ENCODE peak calls at places on chromosome 15, in five cellular contexts. One of them, this sample, is unnamed.

GRCh38 chr15:100930306-100930848 is 11.2 kb downstream of the LRRK1 start:
- DNase-seq in Caki2: no peak
- DNase-seq in NCI-H526 treated with DMSO at 0.1 percent for 48 hours: no peak
- DNase-seq in foreskin fibroblast: no peak
- DNase-seq in NCI-H1092 treated with DMSO at 0.1 percent for 48 hours: no peak
- DNase-seq in this sample: no peak

GRCh38 chr15:68781766-68782588 is 38.7 kb downstream of the ANP32A start:
- DNase-seq in Caki2: no peak
- DNase-seq in NCI-H1092 treated with DMSO at 0.1 percent for 48 hours: no peak
- DNase-seq in foreskin fibroblast: no peak
- DNase-seq in NCI-H526 treated with DMSO at 0.1 percent for 48 hours: no peak
- DNase-seq in this sample: peak

GRCh38 chr15:38168472-38169057 is 84.1 kb upstream of the SPRED1 start:
- DNase-seq in NCI-H526 treated with DMSO at 0.1 percent for 48 hours: no peak
- DNase-seq in foreskin fibroblast: peak
- DNase-seq in NCI-H1092 treated with DMSO at 0.1 percent for 48 hours: no peak
- DNase-seq in Caki2: no peak
- DNase-seq in this sample: no peak

GRCh38 chr15:48021336-48022086 is 99.3 kb upstream of the SLC24A5 start:
- DNase-seq in foreskin fibroblast: peak
- DNase-seq in Caki2: peak
- DNase-seq in NCI-H1092 treated with DMSO at 0.1 percent for 48 hours: peak
- DNase-seq in NCI-H526 treated with DMSO at 0.1 percent for 48 hours: no peak
- DNase-seq in this sample: no peak

GRCh38 chr15:59611277-59612260 is at the start of gene GCNT3:
- DNase-seq in NCI-H526 treated with DMSO at 0.1 percent for 48 hours: no peak
- DNase-seq in Caki2: peak
- DNase-seq in NCI-H1092 treated with DMSO at 0.1 percent for 48 hours: no peak
- DNase-seq in foreskin fibroblast: peak
- DNase-seq in this sample: no peak

GRCh38 chr15:42547926-42548257 is 701 bp downstream of the LRRC57 start:
- DNase-seq in Caki2: no peak
- DNase-seq in NCI-H526 treated with DMSO at 0.1 percent for 48 hours: no peak
- DNase-seq in foreskin fibroblast: no peak
- DNase-seq in NCI-H1092 treated with DMSO at 0.1 percent for 48 hours: no peak
- DNase-seq in this sample: no peak

GRCh38 chr15:73956276-73957086 is 30.2 kb downstream of the LOXL1 start:
- DNase-seq in NCI-H526 treated with DMSO at 0.1 percent for 48 hours: no peak
- DNase-seq in NCI-H1092 treated with DMSO at 0.1 percent for 48 hours: no peak
- DNase-seq in foreskin fibroblast: peak
- DNase-seq in Caki2: peak
- DNase-seq in this sample: peak

GRCh38 chr15:99928429-99928981 is 195.3 kb upstream of the LYSMD4 start:
- DNase-seq in Caki2: peak
- DNase-seq in foreskin fibroblast: peak
- DNase-seq in NCI-H1092 treated with DMSO at 0.1 percent for 48 hours: peak
- DNase-seq in NCI-H526 treated with DMSO at 0.1 percent for 48 hours: no peak
- DNase-seq in this sample: peak

GRCh38 chr15:74866090-74866489 is 7.1 kb downstream of the SCAMP2 start:
- DNase-seq in NCI-H1092 treated with DMSO at 0.1 percent for 48 hours: no peak
- DNase-seq in Caki2: peak
- DNase-seq in NCI-H526 treated with DMSO at 0.1 percent for 48 hours: no peak
- DNase-seq in foreskin fibroblast: peak
- DNase-seq in this sample: no peak

GRCh38 chr15:57647791-57648130 is 56.1 kb downstream of the MYZAP start:
- DNase-seq in foreskin fibroblast: peak
- DNase-seq in NCI-H526 treated with DMSO at 0.1 percent for 48 hours: no peak
- DNase-seq in NCI-H1092 treated with DMSO at 0.1 percent for 48 hours: no peak
- DNase-seq in Caki2: peak
- DNase-seq in this sample: peak

GRCh38 chr15:28116521-28117488 is 17.7 kb upstream of the OCA2 start:
- DNase-seq in NCI-H1092 treated with DMSO at 0.1 percent for 48 hours: no peak
- DNase-seq in NCI-H526 treated with DMSO at 0.1 percent for 48 hours: no peak
- DNase-seq in Caki2: no peak
- DNase-seq in foreskin fibroblast: no peak
- DNase-seq in this sample: no peak

GRCh38 chr15:25342629-25343028 is 96.2 kb downstream of the UBE3A start:
- DNase-seq in foreskin fibroblast: no peak
- DNase-seq in NCI-H526 treated with DMSO at 0.1 percent for 48 hours: no peak
- DNase-seq in Caki2: no peak
- DNase-seq in NCI-H1092 treated with DMSO at 0.1 percent for 48 hours: no peak
- DNase-seq in this sample: no peak

GRCh38 chr15:67843571-67844387 is 3.9 kb upstream of the RNU6-1 start:
- DNase-seq in foreskin fibroblast: peak
- DNase-seq in Caki2: no peak
- DNase-seq in NCI-H526 treated with DMSO at 0.1 percent for 48 hours: no peak
- DNase-seq in NCI-H1092 treated with DMSO at 0.1 percent for 48 hours: no peak
- DNase-seq in this sample: peak

GRCh38 chr15:90465140-90465929 is 64.4 kb upstream of the CRTC3 start:
- DNase-seq in Caki2: peak
- DNase-seq in NCI-H1092 treated with DMSO at 0.1 percent for 48 hours: no peak
- DNase-seq in foreskin fibroblast: peak
- DNase-seq in NCI-H526 treated with DMSO at 0.1 percent for 48 hours: no peak
- DNase-seq in this sample: peak

GRCh38 chr15:74657846-74658245 is 38.0 kb downstream of the EDC3 start:
- DNase-seq in Caki2: no peak
- DNase-seq in NCI-H1092 treated with DMSO at 0.1 percent for 48 hours: no peak
- DNase-seq in NCI-H526 treated with DMSO at 0.1 percent for 48 hours: no peak
- DNase-seq in foreskin fibroblast: peak
- DNase-seq in this sample: no peak

GRCh38 chr15:89770041-89770440 is 6.1 kb upstream of the MESP2 start:
- DNase-seq in NCI-H526 treated with DMSO at 0.1 percent for 48 hours: no peak
- DNase-seq in Caki2: no peak
- DNase-seq in NCI-H1092 treated with DMSO at 0.1 percent for 48 hours: no peak
- DNase-seq in foreskin fibroblast: peak
- DNase-seq in this sample: peak

GRCh38 chr15:76341366-76342045 is 4.9 kb downstream of the ISL2 start:
- DNase-seq in NCI-H1092 treated with DMSO at 0.1 percent for 48 hours: peak
- DNase-seq in NCI-H526 treated with DMSO at 0.1 percent for 48 hours: peak
- DNase-seq in foreskin fibroblast: peak
- DNase-seq in Caki2: no peak
- DNase-seq in this sample: no peak

GRCh38 chr15:101276501-101277037 is 716 bp downstream of the SELENOS start:
- DNase-seq in NCI-H526 treated with DMSO at 0.1 percent for 48 hours: peak
- DNase-seq in NCI-H1092 treated with DMSO at 0.1 percent for 48 hours: no peak
- DNase-seq in foreskin fibroblast: peak
- DNase-seq in Caki2: peak
- DNase-seq in this sample: peak

GRCh38 chr15:28896944-28897343 is 11.2 kb downstream of the APBA2 start:
- DNase-seq in foreskin fibroblast: peak
- DNase-seq in Caki2: peak
- DNase-seq in NCI-H1092 treated with DMSO at 0.1 percent for 48 hours: no peak
- DNase-seq in NCI-H526 treated with DMSO at 0.1 percent for 48 hours: no peak
- DNase-seq in this sample: peak

GRCh38 chr15:72086010-72086697 is 31.8 kb downstream of the MYO9A start:
- DNase-seq in NCI-H1092 treated with DMSO at 0.1 percent for 48 hours: no peak
- DNase-seq in NCI-H526 treated with DMSO at 0.1 percent for 48 hours: no peak
- DNase-seq in foreskin fibroblast: no peak
- DNase-seq in Caki2: no peak
- DNase-seq in this sample: no peak

GRCh38 chr15:50252556-50252955 is 13.0 kb downstream of the HDC start:
- DNase-seq in NCI-H526 treated with DMSO at 0.1 percent for 48 hours: no peak
- DNase-seq in NCI-H1092 treated with DMSO at 0.1 percent for 48 hours: no peak
- DNase-seq in foreskin fibroblast: no peak
- DNase-seq in Caki2: no peak
- DNase-seq in this sample: no peak

GRCh38 chr15:29560896-29561295 is 261.4 kb downstream of the TJP1 start:
- DNase-seq in foreskin fibroblast: no peak
- DNase-seq in NCI-H526 treated with DMSO at 0.1 percent for 48 hours: no peak
- DNase-seq in NCI-H1092 treated with DMSO at 0.1 percent for 48 hours: no peak
- DNase-seq in Caki2: no peak
- DNase-seq in this sample: no peak

GRCh38 chr15:90711842-90712241 is 5.3 kb upstream of the BLM start:
- DNase-seq in Caki2: no peak
- DNase-seq in foreskin fibroblast: no peak
- DNase-seq in NCI-H1092 treated with DMSO at 0.1 percent for 48 hours: no peak
- DNase-seq in NCI-H526 treated with DMSO at 0.1 percent for 48 hours: peak
- DNase-seq in this sample: no peak

GRCh38 chr15:98900382-98900781 is 107.2 kb downstream of the PGPEP1L start:
- DNase-seq in NCI-H526 treated with DMSO at 0.1 percent for 48 hours: no peak
- DNase-seq in NCI-H1092 treated with DMSO at 0.1 percent for 48 hours: no peak
- DNase-seq in Caki2: no peak
- DNase-seq in foreskin fibroblast: no peak
- DNase-seq in this sample: no peak

GRCh38 chr15:88738796-88739195 is 64.4 kb upstream of the ACAN start:
- DNase-seq in NCI-H526 treated with DMSO at 0.1 percent for 48 hours: no peak
- DNase-seq in Caki2: no peak
- DNase-seq in NCI-H1092 treated with DMSO at 0.1 percent for 48 hours: no peak
- DNase-seq in foreskin fibroblast: peak
- DNase-seq in this sample: no peak

GRCh38 chr15:40929730-40930429 is 740 bp downstream of the DLL4 start:
- DNase-seq in foreskin fibroblast: peak
- DNase-seq in NCI-H526 treated with DMSO at 0.1 percent for 48 hours: peak
- DNase-seq in Caki2: no peak
- DNase-seq in NCI-H1092 treated with DMSO at 0.1 percent for 48 hours: peak
- DNase-seq in this sample: peak

GRCh38 chr15:95429345-95429744 is 901.2 kb upstream of the NR2F2 start:
- DNase-seq in NCI-H1092 treated with DMSO at 0.1 percent for 48 hours: no peak
- DNase-seq in Caki2: no peak
- DNase-seq in foreskin fibroblast: no peak
- DNase-seq in NCI-H526 treated with DMSO at 0.1 percent for 48 hours: no peak
- DNase-seq in this sample: no peak

GRCh38 chr15:101044625-101045235 is 125.6 kb downstream of the LRRK1 start:
- DNase-seq in Caki2: no peak
- DNase-seq in NCI-H1092 treated with DMSO at 0.1 percent for 48 hours: no peak
- DNase-seq in NCI-H526 treated with DMSO at 0.1 percent for 48 hours: no peak
- DNase-seq in foreskin fibroblast: no peak
- DNase-seq in this sample: peak

GRCh38 chr15:46703352-46703861 is 1013.9 kb upstream of the SEMA6D start:
- DNase-seq in Caki2: no peak
- DNase-seq in foreskin fibroblast: no peak
- DNase-seq in NCI-H1092 treated with DMSO at 0.1 percent for 48 hours: no peak
- DNase-seq in NCI-H526 treated with DMSO at 0.1 percent for 48 hours: no peak
- DNase-seq in this sample: no peak

GRCh38 chr15:51267714-51268105 is 70.7 kb downstream of the CYP19A1 start:
- DNase-seq in NCI-H1092 treated with DMSO at 0.1 percent for 48 hours: peak
- DNase-seq in NCI-H526 treated with DMSO at 0.1 percent for 48 hours: no peak
- DNase-seq in Caki2: no peak
- DNase-seq in foreskin fibroblast: peak
- DNase-seq in this sample: no peak

GRCh38 chr15:95550702-95551101 is 779.8 kb upstream of the NR2F2 start:
- DNase-seq in NCI-H526 treated with DMSO at 0.1 percent for 48 hours: no peak
- DNase-seq in NCI-H1092 treated with DMSO at 0.1 percent for 48 hours: no peak
- DNase-seq in foreskin fibroblast: no peak
- DNase-seq in Caki2: no peak
- DNase-seq in this sample: no peak

GRCh38 chr15:41926184-41927056 is 32.6 kb upstream of the SPTBN5 start:
- DNase-seq in NCI-H526 treated with DMSO at 0.1 percent for 48 hours: no peak
- DNase-seq in NCI-H1092 treated with DMSO at 0.1 percent for 48 hours: no peak
- DNase-seq in foreskin fibroblast: peak
- DNase-seq in Caki2: no peak
- DNase-seq in this sample: peak

GRCh38 chr15:101535170-101535902 is 45.8 kb upstream of the PCSK6 start:
- DNase-seq in NCI-H1092 treated with DMSO at 0.1 percent for 48 hours: no peak
- DNase-seq in Caki2: no peak
- DNase-seq in foreskin fibroblast: no peak
- DNase-seq in NCI-H526 treated with DMSO at 0.1 percent for 48 hours: no peak
- DNase-seq in this sample: no peak

GRCh38 chr15:96344706-96345559 is 14.4 kb downstream of the NR2F2 start:
- DNase-seq in NCI-H1092 treated with DMSO at 0.1 percent for 48 hours: no peak
- DNase-seq in NCI-H526 treated with DMSO at 0.1 percent for 48 hours: no peak
- DNase-seq in foreskin fibroblast: no peak
- DNase-seq in Caki2: no peak
- DNase-seq in this sample: peak

GRCh38 chr15:75578206-75578947 is 738 bp downstream of the PTPN9 start:
- DNase-seq in NCI-H1092 treated with DMSO at 0.1 percent for 48 hours: no peak
- DNase-seq in foreskin fibroblast: peak
- DNase-seq in NCI-H526 treated with DMSO at 0.1 percent for 48 hours: peak
- DNase-seq in Caki2: peak
- DNase-seq in this sample: peak